ENCODE peak calls at places on chromosomes 13 and 19, in ten cellular contexts. One of them, this sample, is unnamed.

GRCh38 chr13:109816979-109817275 is 30.5 kb upstream of the IRS2 start:
- DNase-seq in mammary epithelial cell: no peak
- DNase-seq in HT1080: peak
- DNase-seq in upper lobe of right lung: no peak
- DNase-seq in stimulated activated CD4-positive, alpha-beta T cell treated with anti-CD3 and anti-CD28 coated beads, Interleukin-15, amount 100 ng/mL, for 1 hour: no peak
- DNase-seq in amniotic stem cell: peak
- DNase-seq in astrocyte: peak
- DNase-seq in ascending aorta: no peak
- DNase-seq in COLO829: no peak
- DNase-seq in WTC11: no peak
- DNase-seq in this sample: no peak

GRCh38 chr19:1445185-1445931 is 4.6 kb upstream of the APC2 start:
- DNase-seq in mammary epithelial cell: peak
- DNase-seq in HT1080: peak
- DNase-seq in upper lobe of right lung: peak
- DNase-seq in stimulated activated CD4-positive, alpha-beta T cell treated with anti-CD3 and anti-CD28 coated beads, Interleukin-15, amount 100 ng/mL, for 1 hour: peak
- DNase-seq in amniotic stem cell: peak
- DNase-seq in astrocyte: no peak
- DNase-seq in ascending aorta: peak
- DNase-seq in COLO829: peak
- DNase-seq in WTC11: peak
- DNase-seq in this sample: peak

GRCh38 chr19:2782357-2782935 is 627 bp downstream of the SGTA start:
- DNase-seq in mammary epithelial cell: peak
- DNase-seq in HT1080: no peak
- DNase-seq in upper lobe of right lung: no peak
- DNase-seq in stimulated activated CD4-positive, alpha-beta T cell treated with anti-CD3 and anti-CD28 coated beads, Interleukin-15, amount 100 ng/mL, for 1 hour: no peak
- DNase-seq in amniotic stem cell: no peak
- DNase-seq in astrocyte: no peak
- DNase-seq in ascending aorta: no peak
- DNase-seq in COLO829: no peak
- DNase-seq in WTC11: no peak
- DNase-seq in this sample: no peak

GRCh38 chr13:28636078-28636477 is 22.9 kb upstream of the POMP start:
- DNase-seq in mammary epithelial cell: no peak
- DNase-seq in HT1080: no peak
- DNase-seq in upper lobe of right lung: no peak
- DNase-seq in stimulated activated CD4-positive, alpha-beta T cell treated with anti-CD3 and anti-CD28 coated beads, Interleukin-15, amount 100 ng/mL, for 1 hour: no peak
- DNase-seq in amniotic stem cell: no peak
- DNase-seq in astrocyte: peak
- DNase-seq in ascending aorta: no peak
- DNase-seq in COLO829: no peak
- DNase-seq in WTC11: no peak
- DNase-seq in this sample: no peak

GRCh38 chr13:83752141-83752540 is 130.1 kb downstream of the SLITRK1 start:
- DNase-seq in mammary epithelial cell: peak
- DNase-seq in HT1080: peak
- DNase-seq in upper lobe of right lung: no peak
- DNase-seq in stimulated activated CD4-positive, alpha-beta T cell treated with anti-CD3 and anti-CD28 coated beads, Interleukin-15, amount 100 ng/mL, for 1 hour: no peak
- DNase-seq in amniotic stem cell: no peak
- DNase-seq in astrocyte: peak
- DNase-seq in ascending aorta: no peak
- DNase-seq in COLO829: peak
- DNase-seq in WTC11: no peak
- DNase-seq in this sample: peak

GRCh38 chr19:49056101-49056901 is 1.2 kb downstream of the CGB7 start:
- DNase-seq in mammary epithelial cell: peak
- DNase-seq in HT1080: peak
- DNase-seq in upper lobe of right lung: peak
- DNase-seq in stimulated activated CD4-positive, alpha-beta T cell treated with anti-CD3 and anti-CD28 coated beads, Interleukin-15, amount 100 ng/mL, for 1 hour: peak
- DNase-seq in amniotic stem cell: no peak
- DNase-seq in astrocyte: peak
- DNase-seq in ascending aorta: peak
- DNase-seq in COLO829: peak
- DNase-seq in WTC11: peak
- DNase-seq in this sample: peak

GRCh38 chr13:48160879-48161278 is 66.0 kb upstream of the MED4 start:
- DNase-seq in mammary epithelial cell: peak
- DNase-seq in HT1080: peak
- DNase-seq in upper lobe of right lung: no peak
- DNase-seq in stimulated activated CD4-positive, alpha-beta T cell treated with anti-CD3 and anti-CD28 coated beads, Interleukin-15, amount 100 ng/mL, for 1 hour: no peak
- DNase-seq in amniotic stem cell: no peak
- DNase-seq in astrocyte: peak
- DNase-seq in ascending aorta: no peak
- DNase-seq in COLO829: no peak
- DNase-seq in WTC11: no peak
- DNase-seq in this sample: peak

GRCh38 chr19:33062902-33063301 is 1.8 kb downstream of the RHPN2 start:
- DNase-seq in mammary epithelial cell: no peak
- DNase-seq in HT1080: no peak
- DNase-seq in upper lobe of right lung: no peak
- DNase-seq in stimulated activated CD4-positive, alpha-beta T cell treated with anti-CD3 and anti-CD28 coated beads, Interleukin-15, amount 100 ng/mL, for 1 hour: no peak
- DNase-seq in amniotic stem cell: no peak
- DNase-seq in astrocyte: no peak
- DNase-seq in ascending aorta: no peak
- DNase-seq in COLO829: no peak
- DNase-seq in WTC11: no peak
- DNase-seq in this sample: no peak

GRCh38 chr13:101018720-101019119 is 344.1 kb upstream of the TMTC4 start:
- DNase-seq in mammary epithelial cell: peak
- DNase-seq in HT1080: peak
- DNase-seq in upper lobe of right lung: no peak
- DNase-seq in stimulated activated CD4-positive, alpha-beta T cell treated with anti-CD3 and anti-CD28 coated beads, Interleukin-15, amount 100 ng/mL, for 1 hour: no peak
- DNase-seq in amniotic stem cell: peak
- DNase-seq in astrocyte: peak
- DNase-seq in ascending aorta: no peak
- DNase-seq in COLO829: no peak
- DNase-seq in WTC11: no peak
- DNase-seq in this sample: peak

GRCh38 chr19:38559428-38560401 is 58.0 kb downstream of the MAP4K1 start:
- DNase-seq in mammary epithelial cell: peak
- DNase-seq in HT1080: no peak
- DNase-seq in upper lobe of right lung: no peak
- DNase-seq in stimulated activated CD4-positive, alpha-beta T cell treated with anti-CD3 and anti-CD28 coated beads, Interleukin-15, amount 100 ng/mL, for 1 hour: no peak
- DNase-seq in amniotic stem cell: no peak
- DNase-seq in astrocyte: peak
- DNase-seq in ascending aorta: no peak
- DNase-seq in COLO829: no peak
- DNase-seq in WTC11: no peak
- DNase-seq in this sample: peak

GRCh38 chr13:26011996-26012688 is 39.7 kb downstream of the SHISA2 start:
- DNase-seq in mammary epithelial cell: no peak
- DNase-seq in HT1080: no peak
- DNase-seq in upper lobe of right lung: peak
- DNase-seq in stimulated activated CD4-positive, alpha-beta T cell treated with anti-CD3 and anti-CD28 coated beads, Interleukin-15, amount 100 ng/mL, for 1 hour: peak
- DNase-seq in amniotic stem cell: no peak
- DNase-seq in astrocyte: no peak
- DNase-seq in ascending aorta: no peak
- DNase-seq in COLO829: no peak
- DNase-seq in WTC11: no peak
- DNase-seq in this sample: no peak

GRCh38 chr19:29942404-29943261 is 594 bp downstream of the URI1 start:
- DNase-seq in mammary epithelial cell: peak
- DNase-seq in HT1080: peak
- DNase-seq in upper lobe of right lung: peak
- DNase-seq in stimulated activated CD4-positive, alpha-beta T cell treated with anti-CD3 and anti-CD28 coated beads, Interleukin-15, amount 100 ng/mL, for 1 hour: peak
- DNase-seq in amniotic stem cell: peak
- DNase-seq in astrocyte: no peak
- DNase-seq in ascending aorta: peak
- DNase-seq in COLO829: peak
- DNase-seq in WTC11: peak
- DNase-seq in this sample: no peak

GRCh38 chr19:55253842-55254624 is 4.8 kb downstream of the PPP6R1 start:
- DNase-seq in mammary epithelial cell: no peak
- DNase-seq in HT1080: no peak
- DNase-seq in upper lobe of right lung: peak
- DNase-seq in stimulated activated CD4-positive, alpha-beta T cell treated with anti-CD3 and anti-CD28 coated beads, Interleukin-15, amount 100 ng/mL, for 1 hour: peak
- DNase-seq in amniotic stem cell: no peak
- DNase-seq in astrocyte: no peak
- DNase-seq in ascending aorta: no peak
- DNase-seq in COLO829: no peak
- DNase-seq in WTC11: no peak
- DNase-seq in this sample: no peak

GRCh38 chr19:6611441-6611852 is 20.5 kb upstream of the CD70 start:
- DNase-seq in mammary epithelial cell: peak
- DNase-seq in HT1080: peak
- DNase-seq in upper lobe of right lung: no peak
- DNase-seq in stimulated activated CD4-positive, alpha-beta T cell treated with anti-CD3 and anti-CD28 coated beads, Interleukin-15, amount 100 ng/mL, for 1 hour: no peak
- DNase-seq in amniotic stem cell: no peak
- DNase-seq in astrocyte: no peak
- DNase-seq in ascending aorta: no peak
- DNase-seq in COLO829: no peak
- DNase-seq in WTC11: no peak
- DNase-seq in this sample: peak

GRCh38 chr13:110897024-110897423 is 17.8 kb downstream of the ANKRD10 start:
- DNase-seq in mammary epithelial cell: peak
- DNase-seq in HT1080: no peak
- DNase-seq in upper lobe of right lung: no peak
- DNase-seq in stimulated activated CD4-positive, alpha-beta T cell treated with anti-CD3 and anti-CD28 coated beads, Interleukin-15, amount 100 ng/mL, for 1 hour: no peak
- DNase-seq in amniotic stem cell: no peak
- DNase-seq in astrocyte: no peak
- DNase-seq in ascending aorta: no peak
- DNase-seq in COLO829: no peak
- DNase-seq in WTC11: no peak
- DNase-seq in this sample: no peak

GRCh38 chr13:97914537-97914936 is 38.9 kb upstream of the IPO5 start:
- DNase-seq in mammary epithelial cell: no peak
- DNase-seq in HT1080: no peak
- DNase-seq in upper lobe of right lung: no peak
- DNase-seq in stimulated activated CD4-positive, alpha-beta T cell treated with anti-CD3 and anti-CD28 coated beads, Interleukin-15, amount 100 ng/mL, for 1 hour: no peak
- DNase-seq in amniotic stem cell: no peak
- DNase-seq in astrocyte: peak
- DNase-seq in ascending aorta: no peak
- DNase-seq in COLO829: no peak
- DNase-seq in WTC11: no peak
- DNase-seq in this sample: no peak

This sample was measured in bronchial epithelial cell.